ENCODE peak calls at places on chromosomes 2 and 18, in seven cellular contexts. A is hypothalamus; P is astrocyte; M is AG10803; S is EL; R is hepatocyte; Z is activated CD8-positive, alpha-beta memory T cell treated with anti-CD3 and anti-CD28 coated beads for 48 hours. F is an unnamed sample.

GRCh38 chr2:241618836-241619235 is 18.1 kb downstream of the THAP4 start:
- DNase-seq in A (no peak), P (no peak), M (no peak), S (no peak), R (no peak), Z (no peak), F (no peak)

GRCh38 chr2:105977807-105978206 is 216.3 kb downstream of the UXS1 start:
- DNase-seq in A (no peak), P (no peak), M (no peak), S (no peak), R (no peak), Z (no peak), F (no peak)

GRCh38 chr18:66560092-66560491 is 43.8 kb downstream of the CDH19 start:
- DNase-seq in A (no peak), P (peak; percentile 6), M (no peak), S (no peak), R (peak; percentile 25), Z (no peak), F (no peak)

GRCh38 chr2:237228226-237228625 is 142.5 kb downstream of the COPS8 start:
- DNase-seq in A (no peak), P (peak; percentile 45), M (no peak), S (no peak), R (no peak), Z (no peak), F (no peak)

GRCh38 chr2:240507060-240507777 is 50.6 kb downstream of the ANKMY1 start:
- DNase-seq in A (no peak), P (no peak), M (no peak), S (no peak), R (peak; percentile 1), Z (no peak), F (no peak)

GRCh38 chr2:32474391-32474790 is 117.6 kb downstream of the BIRC6 start:
- DNase-seq in A (no peak), P (no peak), M (peak; percentile 5), S (no peak), R (no peak), Z (no peak), F (no peak)

GRCh38 chr2:237691908-237692600 is 64.7 kb downstream of the LRRFIP1 start:
- DNase-seq in A (peak; percentile 93), P (peak; percentile 66), M (peak; percentile 86), S (peak; percentile 90), R (peak; percentile 97), Z (peak; percentile 95), F (peak; percentile 92)

GRCh38 chr2:152491139-152491472 is 156.1 kb downstream of the FMNL2 start:
- DNase-seq in A (peak; percentile 32), P (no peak), M (no peak), S (no peak), R (no peak), Z (no peak), F (no peak)

GRCh38 chr2:69667805-69668382 is 24.4 kb upstream of the AAK1 start:
- DNase-seq in A (no peak), P (peak; percentile 33), M (no peak), S (peak; percentile 45), R (peak; percentile 34), Z (no peak), F (no peak)

GRCh38 chr18:3892141-3892540 is 442.2 kb downstream of the TGIF1 start:
- DNase-seq in A (no peak), P (no peak), M (no peak), S (no peak), R (no peak), Z (no peak), F (no peak)

GRCh38 chr18:28637897-28638296 is 461.0 kb upstream of the CDH2 start:
- DNase-seq in A (no peak), P (no peak), M (no peak), S (no peak), R (no peak), Z (no peak), F (no peak)

GRCh38 chr18:75507636-75508035 is 80.1 kb upstream of the SMIM21 start:
- DNase-seq in A (no peak), P (no peak), M (peak; percentile 23), S (peak; percentile 53), R (no peak), Z (no peak), F (no peak)

GRCh38 chr2:184305105-184305504 is 293.2 kb upstream of the ZNF804A start:
- DNase-seq in A (no peak), P (peak; percentile 3), M (no peak), S (no peak), R (no peak), Z (no peak), F (no peak)

F was measured in HL-60.